ENCODE peak calls at places on chromosome 4, in seven cellular contexts. J is lung; P is effector memory CD4-positive, alpha-beta T cell; Z is lower leg skin; D is breast epithelium; I is retina; U is mesenchymal stem cell. L is an unnamed sample.

GRCh38 chr4:17809667-17810066 is 890 bp downstream of the DCAF16 start:
- DNase-seq in J (no peak), P (peak; percentile 3), Z (no peak), D (no peak), I (peak; percentile 13), U (no peak), L (no peak)

GRCh38 chr4:26299254-26299882 is 21.4 kb upstream of the RBPJ start:
- DNase-seq in J (no peak), P (no peak), Z (no peak), D (no peak), I (no peak), U (no peak), L (no peak)

GRCh38 chr4:149709640-149710039 is 106.0 kb downstream of the IQCM start:
- DNase-seq in J (no peak), P (no peak), Z (no peak), D (no peak), I (no peak), U (peak; percentile 36), L (no peak)

GRCh38 chr4:153541426-153542096 is 75.4 kb downstream of the TMEM131L start:
- DNase-seq in J (no peak), P (no peak), Z (no peak), D (no peak), I (no peak), U (peak; percentile 46), L (no peak)

GRCh38 chr4:166501941-166502382 is 628.9 kb downstream of the TLL1 start:
- DNase-seq in J (no peak), P (no peak), Z (no peak), D (no peak), I (peak; percentile 22), U (peak; percentile 37), L (no peak)

GRCh38 chr4:142817442-142817841 is 28.7 kb downstream of the INPP4B start:
- DNase-seq in J (no peak), P (no peak), Z (no peak), D (peak; percentile 35), I (no peak), U (peak; percentile 48), L (no peak)

GRCh38 chr4:185479507-185479971 is 8.0 kb upstream of the CCDC110 start:
- DNase-seq in J (no peak), P (no peak), Z (no peak), D (no peak), I (no peak), U (no peak), L (no peak)

GRCh38 chr4:151675366-151676060 is 85.3 kb downstream of the GATB start:
- DNase-seq in J (no peak), P (no peak), Z (peak; percentile 77), D (no peak), I (no peak), U (peak; percentile 59), L (no peak)

GRCh38 chr4:182235016-182235415 is 8.2 kb upstream of the TENM3 start:
- DNase-seq in J (no peak), P (no peak), Z (no peak), D (no peak), I (no peak), U (no peak), L (no peak)

GRCh38 chr4:177450421-177451107 is 8.3 kb upstream of the AGA start:
- DNase-seq in J (no peak), P (no peak), Z (no peak), D (no peak), I (no peak), U (peak; percentile 60), L (no peak)

GRCh38 chr4:86184216-86184915 is 175.5 kb downstream of the MAPK10 start:
- DNase-seq in J (no peak), P (no peak), Z (no peak), D (no peak), I (no peak), U (no peak), L (no peak)

GRCh38 chr4:38179690-38180299 is 219.6 kb downstream of the PTTG2 start:
- DNase-seq in J (peak; percentile 80), P (peak; percentile 66), Z (peak; percentile 93), D (peak; percentile 80), I (peak; percentile 86), U (peak; percentile 72), L (peak; percentile 81)

GRCh38 chr4:118732591-118733330 is 47.6 kb downstream of the METTL14 start:
- DNase-seq in J (no peak), P (no peak), Z (no peak), D (no peak), I (no peak), U (peak; percentile 47), L (no peak)

GRCh38 chr4:101169044-101170014 is 178.0 kb downstream of the PPP3CA start:
- DNase-seq in J (peak; percentile 63), P (peak; percentile 41), Z (peak; percentile 83), D (no peak), I (peak; percentile 31), U (peak; percentile 71), L (peak; percentile 45)

GRCh38 chr4:107866726-107867125 is 42.0 kb downstream of the SGMS2 start:
- DNase-seq in J (no peak), P (no peak), Z (no peak), D (no peak), I (no peak), U (no peak), L (no peak)

GRCh38 chr4:8013976-8014726 is 74.5 kb upstream of the AFAP1 start:
- DNase-seq in J (no peak), P (no peak), Z (no peak), D (no peak), I (no peak), U (no peak), L (no peak)

GRCh38 chr4:27000820-27001219 is 140.2 kb downstream of the STIM2 start:
- DNase-seq in J (no peak), P (no peak), Z (no peak), D (no peak), I (no peak), U (no peak), L (no peak)

GRCh38 chr4:7282094-7282370 is 89.7 kb downstream of the SORCS2 start:
- DNase-seq in J (no peak), P (no peak), Z (no peak), D (no peak), I (no peak), U (no peak), L (no peak)

GRCh38 chr4:184911310-184911709 is 85.5 kb upstream of the ACSL1 start:
- DNase-seq in J (no peak), P (no peak), Z (peak; percentile 54), D (no peak), I (no peak), U (no peak), L (no peak)

GRCh38 chr4:54661156-54661555 is 3.4 kb downstream of the KIT start:
- DNase-seq in J (no peak), P (no peak), Z (no peak), D (no peak), I (no peak), U (peak; percentile 43), L (no peak)

GRCh38 chr4:62144431-62144830 is 944.3 kb downstream of the ADGRL3 start:
- DNase-seq in J (no peak), P (no peak), Z (no peak), D (no peak), I (no peak), U (no peak), L (no peak)

GRCh38 chr4:173404296-173404865 is 5.5 kb upstream of the SCRG1 start:
- DNase-seq in J (no peak), P (no peak), Z (no peak), D (no peak), I (no peak), U (no peak), L (no peak)

GRCh38 chr4:173057906-173058305 is 110.7 kb upstream of the GALNT7 start:
- DNase-seq in J (no peak), P (no peak), Z (no peak), D (no peak), I (no peak), U (peak; percentile 28), L (no peak)

GRCh38 chr4:99624141-99624719 is 33.4 kb downstream of the C4orf54 start:
- DNase-seq in J (no peak), P (no peak), Z (no peak), D (no peak), I (no peak), U (no peak), L (no peak)

GRCh38 chr4:47930971-47931804 is 16.8 kb upstream of the NFXL1 start:
- DNase-seq in J (no peak), P (no peak), Z (no peak), D (no peak), I (no peak), U (no peak), L (no peak)

GRCh38 chr4:159267023-159267939 is 164.4 kb downstream of the RAPGEF2 start:
- DNase-seq in J (no peak), P (no peak), Z (no peak), D (no peak), I (peak; percentile 83), U (peak; percentile 44), L (no peak)

GRCh38 chr4:6909113-6909969 is at the start of gene TBC1D14:
- DNase-seq in J (peak; percentile 89), P (peak; percentile 80), Z (peak; percentile 97), D (peak; percentile 80), I (peak; percentile 99), U (peak; percentile 89), L (peak; percentile 77)

GRCh38 chr4:186829740-186830449 is 106.2 kb upstream of the FAT1 start:
- DNase-seq in J (no peak), P (no peak), Z (no peak), D (no peak), I (no peak), U (peak; percentile 92), L (no peak)

L was measured in CD8-positive, alpha-beta memory T cell.